ENCODE peak calls at places on chromosome 15, in four cellular contexts. One of them, this sample, is unnamed.
A peak's percentile ranks its signal among the peaks of the same experiment; 100 is the strongest.

GRCh38 chr15:62977952-62978811 is 64.4 kb upstream of the TPM1 start:
- DNase-seq in fibroblast of pulmonary artery: peak; percentile 89
- DNase-seq in SK-MEL-5: peak; percentile 14
- DNase-seq in EL: peak; percentile 97
- DNase-seq in this sample: no peak

GRCh38 chr15:77998592-77998991 is 78.9 kb downstream of the TBC1D2B start:
- DNase-seq in SK-MEL-5: no peak
- DNase-seq in fibroblast of pulmonary artery: no peak
- DNase-seq in EL: no peak
- DNase-seq in this sample: no peak

GRCh38 chr15:77759896-77760592 is 127.3 kb upstream of the LINGO1 start:
- DNase-seq in fibroblast of pulmonary artery: no peak
- DNase-seq in SK-MEL-5: no peak
- DNase-seq in EL: no peak
- DNase-seq in this sample: no peak

GRCh38 chr15:40428183-40428582 is 12.6 kb upstream of the BAHD1 start:
- DNase-seq in SK-MEL-5: no peak
- DNase-seq in fibroblast of pulmonary artery: no peak
- DNase-seq in EL: no peak
- DNase-seq in this sample: no peak

GRCh38 chr15:78615151-78615589 is 5.6 kb downstream of the CHRNA3 start:
- DNase-seq in EL: no peak
- DNase-seq in fibroblast of pulmonary artery: no peak
- DNase-seq in SK-MEL-5: no peak
- DNase-seq in this sample: no peak

GRCh38 chr15:29207758-29208108 is 61.9 kb downstream of the NSMCE3 start:
- DNase-seq in fibroblast of pulmonary artery: no peak
- DNase-seq in EL: no peak
- DNase-seq in SK-MEL-5: no peak
- DNase-seq in this sample: no peak

GRCh38 chr15:94312946-94313345 is 81.6 kb downstream of the MCTP2 start:
- DNase-seq in fibroblast of pulmonary artery: peak; percentile 17
- DNase-seq in EL: peak; percentile 8
- DNase-seq in SK-MEL-5: peak; percentile 47
- DNase-seq in this sample: no peak

GRCh38 chr15:40926659-40927496 is 2.3 kb upstream of the DLL4 start:
- DNase-seq in SK-MEL-5: no peak
- DNase-seq in fibroblast of pulmonary artery: no peak
- DNase-seq in EL: no peak
- DNase-seq in this sample: no peak

GRCh38 chr15:44801368-44801767 is 65.0 kb downstream of the TRIM69 start:
- DNase-seq in EL: no peak
- DNase-seq in SK-MEL-5: no peak
- DNase-seq in fibroblast of pulmonary artery: peak; percentile 46
- DNase-seq in this sample: no peak

This sample was measured in naive thymus-derived CD8-positive, alpha-beta T cell.